ENCODE peak calls at places on chromosome 22, in eight cellular contexts. M, Q, F, L, I, V, G and A are unnamed samples.

GRCh38 chr22:24325105-24325757 is 54.6 kb downstream of the SPECC1L start:
- DNase-seq in M (no peak), Q (peak; percentile 54), F (no peak), L (peak; percentile 93), I (no peak), V (no peak), G (no peak), A (no peak)

GRCh38 chr22:23446796-23447350 is 133.2 kb downstream of the IGLL1 start:
- DNase-seq in M (no peak), Q (no peak), F (no peak), L (no peak), I (no peak), V (no peak), G (no peak), A (no peak)

GRCh38 chr22:42343551-42344081 is 73.2 kb upstream of the TCF20 start:
- DNase-seq in M (no peak), Q (peak; percentile 76), F (no peak), L (peak; percentile 56), I (no peak), V (peak; percentile 38), G (peak; percentile 49), A (no peak)

GRCh38 chr22:43077121-43077877 is 11.9 kb downstream of the TTLL1 start:
- DNase-seq in M (no peak), Q (no peak), F (no peak), L (no peak), I (no peak), V (no peak), G (no peak), A (no peak)

GRCh38 chr22:22043296-22044078 is 60.9 kb upstream of the TOP3B start:
- DNase-seq in M (no peak), Q (no peak), F (no peak), L (no peak), I (no peak), V (no peak), G (no peak), A (no peak)

GRCh38 chr22:36796629-36797175 is 20.1 kb downstream of the PVALB start:
- DNase-seq in M (no peak), Q (peak; percentile 28), F (no peak), L (no peak), I (no peak), V (no peak), G (no peak), A (no peak)

GRCh38 chr22:39519681-39520053 is 695 bp upstream of the ATF4 start:
- DNase-seq in M (no peak), Q (peak; percentile 77), F (peak; percentile 66), L (peak; percentile 89), I (peak; percentile 27), V (peak; percentile 46), G (no peak), A (peak; percentile 69)

GRCh38 chr22:20181194-20181931 is 30.5 kb upstream of the CCDC188 start:
- DNase-seq in M (no peak), Q (no peak), F (no peak), L (no peak), I (no peak), V (no peak), G (no peak), A (no peak)

GRCh38 chr22:20257474-20258299 is 10.4 kb downstream of the RTN4R start:
- DNase-seq in M (no peak), Q (no peak), F (no peak), L (no peak), I (no peak), V (no peak), G (no peak), A (no peak)

GRCh38 chr22:49324527-49325491 is 502.9 kb downstream of the BRD1 start:
- DNase-seq in M (no peak), Q (no peak), F (no peak), L (no peak), I (no peak), V (no peak), G (no peak), A (no peak)

GRCh38 chr22:49673048-49673447 is 154.6 kb downstream of the BRD1 start:
- DNase-seq in M (no peak), Q (no peak), F (no peak), L (no peak), I (no peak), V (no peak), G (no peak), A (no peak)